ENCODE peak calls at places on chromosomes 12 and 14, in six cellular contexts. One of them, this sample, is unnamed.

GRCh38 chr12:106170285-106170684 is 31.5 kb upstream of the NUAK1 start:
- DNase-seq in GM12878: no peak
- DNase-seq in H1: no peak
- DNase-seq in SK-N-SH: no peak
- DNase-seq in K562: no peak
- DNase-seq in HepG2: no peak
- DNase-seq in this sample: no peak

GRCh38 chr12:52202361-52203078 is 10.7 kb upstream of the KRT80 start:
- DNase-seq in HepG2: no peak
- DNase-seq in H1: no peak
- DNase-seq in SK-N-SH: no peak
- DNase-seq in GM12878: no peak
- DNase-seq in K562: no peak
- DNase-seq in this sample: no peak

GRCh38 chr12:62106547-62107175 is 153.5 kb upstream of the USP15 start:
- DNase-seq in HepG2: no peak
- DNase-seq in GM12878: no peak
- DNase-seq in H1: no peak
- DNase-seq in SK-N-SH: no peak
- DNase-seq in K562: no peak
- DNase-seq in this sample: no peak

GRCh38 chr14:100680439-100681051 is 46.1 kb upstream of the DLK1 start:
- DNase-seq in SK-N-SH: no peak
- DNase-seq in K562: peak
- DNase-seq in GM12878: no peak
- DNase-seq in HepG2: no peak
- DNase-seq in H1: no peak
- DNase-seq in this sample: no peak

GRCh38 chr12:1796515-1797010 is 23.8 kb upstream of the LRTM2 start:
- DNase-seq in H1: peak
- DNase-seq in SK-N-SH: no peak
- DNase-seq in K562: no peak
- DNase-seq in HepG2: no peak
- DNase-seq in GM12878: no peak
- DNase-seq in this sample: no peak

GRCh38 chr12:32273063-32273521 is 126.3 kb upstream of the FGD4 start:
- DNase-seq in HepG2: no peak
- DNase-seq in SK-N-SH: no peak
- DNase-seq in H1: peak
- DNase-seq in GM12878: no peak
- DNase-seq in K562: peak
- DNase-seq in this sample: no peak

GRCh38 chr14:84546236-84546635 is 983.7 kb upstream of the FLRT2 start:
- DNase-seq in HepG2: no peak
- DNase-seq in GM12878: no peak
- DNase-seq in K562: no peak
- DNase-seq in SK-N-SH: no peak
- DNase-seq in H1: no peak
- DNase-seq in this sample: no peak

GRCh38 chr12:47247418-47247817 is 167.7 kb upstream of the AMIGO2 start:
- DNase-seq in K562: no peak
- DNase-seq in H1: no peak
- DNase-seq in GM12878: no peak
- DNase-seq in HepG2: no peak
- DNase-seq in SK-N-SH: no peak
- DNase-seq in this sample: no peak

GRCh38 chr12:47705571-47706425 is at the start of gene RPAP3:
- DNase-seq in HepG2: peak
- DNase-seq in K562: peak
- DNase-seq in GM12878: peak
- DNase-seq in SK-N-SH: peak
- DNase-seq in H1: peak
- DNase-seq in this sample: peak

GRCh38 chr12:39605996-39606395 is 13.6 kb downstream of the ABCD2 start:
- DNase-seq in GM12878: no peak
- DNase-seq in HepG2: no peak
- DNase-seq in H1: no peak
- DNase-seq in K562: no peak
- DNase-seq in SK-N-SH: no peak
- DNase-seq in this sample: peak

GRCh38 chr12:108712164-108712924 is 19.0 kb downstream of the CORO1C start:
- DNase-seq in GM12878: no peak
- DNase-seq in SK-N-SH: no peak
- DNase-seq in K562: no peak
- DNase-seq in H1: peak
- DNase-seq in HepG2: no peak
- DNase-seq in this sample: no peak

GRCh38 chr14:67436006-67436866 is 24.3 kb upstream of the PLEK2 start:
- DNase-seq in SK-N-SH: no peak
- DNase-seq in K562: peak
- DNase-seq in H1: no peak
- DNase-seq in GM12878: no peak
- DNase-seq in HepG2: peak
- DNase-seq in this sample: no peak

GRCh38 chr12:100576311-100577036 is 3.0 kb downstream of the GAS2L3 start:
- DNase-seq in K562: peak
- DNase-seq in GM12878: no peak
- DNase-seq in H1: no peak
- DNase-seq in HepG2: no peak
- DNase-seq in SK-N-SH: no peak
- DNase-seq in this sample: peak

GRCh38 chr14:23719225-23719985 is 83.2 kb downstream of the DHRS2 start:
- DNase-seq in H1: no peak
- DNase-seq in SK-N-SH: no peak
- DNase-seq in HepG2: no peak
- DNase-seq in GM12878: no peak
- DNase-seq in K562: no peak
- DNase-seq in this sample: no peak

GRCh38 chr14:79704406-79704805 is 506.9 kb downstream of the DIO2 start:
- DNase-seq in SK-N-SH: no peak
- DNase-seq in H1: no peak
- DNase-seq in GM12878: no peak
- DNase-seq in HepG2: no peak
- DNase-seq in K562: no peak
- DNase-seq in this sample: no peak

GRCh38 chr12:113329791-113330417 is 5.0 kb downstream of the SLC8B1 start:
- DNase-seq in GM12878: no peak
- DNase-seq in SK-N-SH: no peak
- DNase-seq in H1: no peak
- DNase-seq in K562: peak
- DNase-seq in HepG2: no peak
- DNase-seq in this sample: no peak

GRCh38 chr14:59819446-59820088 is 51.0 kb downstream of the RTN1 start:
- DNase-seq in HepG2: no peak
- DNase-seq in GM12878: no peak
- DNase-seq in SK-N-SH: no peak
- DNase-seq in H1: no peak
- DNase-seq in K562: no peak
- DNase-seq in this sample: no peak
- H3K9ac ChIP-seq in HepG2: no peak
- H3K9ac ChIP-seq in GM12878: no peak
- H3K9ac ChIP-seq in SK-N-SH: no peak
- H3K9ac ChIP-seq in H1: no peak
- H3K9ac ChIP-seq in K562: no peak
- H3K9ac ChIP-seq in this sample: no peak

GRCh38 chr14:26833777-26834176 is 235.9 kb upstream of the NOVA1 start:
- DNase-seq in GM12878: no peak
- DNase-seq in SK-N-SH: no peak
- DNase-seq in HepG2: no peak
- DNase-seq in H1: no peak
- DNase-seq in K562: no peak
- DNase-seq in this sample: no peak
- H3K27ac ChIP-seq in GM12878: no peak
- H3K27ac ChIP-seq in SK-N-SH: no peak
- H3K27ac ChIP-seq in HepG2: no peak
- H3K27ac ChIP-seq in H1: no peak
- H3K27ac ChIP-seq in K562: no peak
- H3K27ac ChIP-seq in this sample: no peak

GRCh38 chr14:55116246-55117030 is 12.6 kb upstream of the LGALS3 start:
- DNase-seq in K562: no peak
- DNase-seq in GM12878: no peak
- DNase-seq in HepG2: peak
- DNase-seq in H1: no peak
- DNase-seq in SK-N-SH: no peak
- DNase-seq in this sample: no peak

GRCh38 chr14:55115433-55115832 is 13.6 kb upstream of the LGALS3 start:
- DNase-seq in H1: no peak
- DNase-seq in K562: no peak
- DNase-seq in SK-N-SH: no peak
- DNase-seq in GM12878: no peak
- DNase-seq in HepG2: no peak
- DNase-seq in this sample: no peak

GRCh38 chr14:55118761-55119160 is 10.3 kb upstream of the LGALS3 start:
- DNase-seq in GM12878: no peak
- DNase-seq in HepG2: no peak
- DNase-seq in H1: no peak
- DNase-seq in SK-N-SH: no peak
- DNase-seq in K562: no peak
- DNase-seq in this sample: no peak

GRCh38 chr14:55115861-55116245 is 13.2 kb upstream of the LGALS3 start:
- DNase-seq in K562: no peak
- DNase-seq in SK-N-SH: peak
- DNase-seq in HepG2: no peak
- DNase-seq in GM12878: no peak
- DNase-seq in H1: no peak
- DNase-seq in this sample: no peak

GRCh38 chr14:55117816-55118441 is 11.1 kb upstream of the LGALS3 start:
- DNase-seq in K562: no peak
- DNase-seq in GM12878: no peak
- DNase-seq in SK-N-SH: no peak
- DNase-seq in HepG2: no peak
- DNase-seq in H1: no peak
- DNase-seq in this sample: no peak
- TF ChIP-seq YY1 in K562: no peak
- TF ChIP-seq YY1 in GM12878: no peak
- TF ChIP-seq YY1 in SK-N-SH: no peak
- TF ChIP-seq YY1 in HepG2: no peak
- TF ChIP-seq YY1 in H1: no peak
- TF ChIP-seq YY1 in this sample: no peak

GRCh38 chr12:7985802-7986418 is 46.6 kb upstream of the FOXJ2 start:
- DNase-seq in SK-N-SH: no peak
- DNase-seq in H1: no peak
- DNase-seq in HepG2: no peak
- DNase-seq in GM12878: no peak
- DNase-seq in K562: no peak
- DNase-seq in this sample: no peak

GRCh38 chr12:7984900-7985299 is 47.6 kb upstream of the FOXJ2 start:
- DNase-seq in HepG2: no peak
- DNase-seq in K562: no peak
- DNase-seq in SK-N-SH: no peak
- DNase-seq in H1: no peak
- DNase-seq in GM12878: no peak
- DNase-seq in this sample: no peak

DNA sequence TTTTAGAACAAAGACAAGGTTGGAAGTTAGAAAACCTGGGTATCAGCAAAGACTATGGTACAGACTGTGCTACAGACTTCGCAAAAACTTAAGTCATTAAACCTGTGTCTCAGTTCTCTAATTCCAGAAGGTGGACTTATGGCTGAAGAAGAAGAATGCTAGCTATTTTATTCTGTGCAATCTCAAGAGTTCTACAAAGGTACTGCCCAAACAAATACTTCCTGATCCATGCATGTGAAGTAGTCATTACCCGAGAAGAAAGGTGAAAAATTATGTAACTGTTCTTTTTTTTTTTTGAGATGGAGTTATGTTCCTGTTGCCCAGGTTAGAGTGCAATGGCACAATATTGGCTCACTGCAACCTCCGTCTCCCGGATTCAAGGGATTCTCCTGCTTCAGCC is 45.5 kb upstream of the SLC2A3 start:
- DNase-seq in HepG2: no peak
- DNase-seq in SK-N-SH: no peak
- DNase-seq in H1: no peak
- DNase-seq in GM12878: no peak
- DNase-seq in K562: no peak
- DNase-seq in this sample: no peak
- H3K9ac ChIP-seq in HepG2: no peak
- H3K9ac ChIP-seq in SK-N-SH: no peak
- H3K9ac ChIP-seq in H1: no peak
- H3K9ac ChIP-seq in GM12878: no peak
- H3K9ac ChIP-seq in K562: no peak
- H3K9ac ChIP-seq in this sample: no peak

GRCh38 chr12:16325426-16325825 is 22.0 kb upstream of the MGST1 start:
- DNase-seq in H1: no peak
- DNase-seq in GM12878: no peak
- DNase-seq in K562: no peak
- DNase-seq in SK-N-SH: no peak
- DNase-seq in HepG2: no peak
- DNase-seq in this sample: no peak

GRCh38 chr12:16324772-16325171 is 22.7 kb upstream of the MGST1 start:
- DNase-seq in HepG2: no peak
- DNase-seq in K562: no peak
- DNase-seq in H1: no peak
- DNase-seq in GM12878: no peak
- DNase-seq in SK-N-SH: no peak
- DNase-seq in this sample: no peak

GRCh38 chr12:16330554-16330953 is 16.9 kb upstream of the MGST1 start:
- DNase-seq in GM12878: no peak
- DNase-seq in H1: no peak
- DNase-seq in SK-N-SH: no peak
- DNase-seq in HepG2: no peak
- DNase-seq in K562: no peak
- DNase-seq in this sample: no peak

GRCh38 chr12:16329594-16329993 is 17.9 kb upstream of the MGST1 start:
- DNase-seq in K562: no peak
- DNase-seq in GM12878: no peak
- DNase-seq in HepG2: no peak
- DNase-seq in H1: no peak
- DNase-seq in SK-N-SH: no peak
- DNase-seq in this sample: no peak

GRCh38 chr12:16327963-16328362 is 19.5 kb upstream of the MGST1 start:
- DNase-seq in K562: no peak
- DNase-seq in SK-N-SH: no peak
- DNase-seq in H1: no peak
- DNase-seq in GM12878: no peak
- DNase-seq in HepG2: no peak
- DNase-seq in this sample: no peak
- H3K27ac ChIP-seq in K562: no peak
- H3K27ac ChIP-seq in SK-N-SH: no peak
- H3K27ac ChIP-seq in H1: no peak
- H3K27ac ChIP-seq in GM12878: no peak
- H3K27ac ChIP-seq in HepG2: no peak
- H3K27ac ChIP-seq in this sample: no peak